ENCODE peak calls at places on chromosomes 13 and 19, in ten cellular contexts. O, D, I, F, C, J, B, Q, W and R are unnamed samples.

GRCh38 chr13:107339209-107339608 is 771.3 kb upstream of the ARGLU1 start:
- DNase-seq in B (no peak), J (no peak), W (no peak), F (no peak), I (no peak), C (no peak), O (no peak), Q (no peak), D (no peak), R (no peak)

GRCh38 chr19:43595605-43595998 is 332 bp downstream of the IRGQ start:
- DNase-seq in C (no peak), Q (no peak), F (no peak), J (peak; percentile 33), W (no peak), O (no peak), B (no peak), D (no peak), I (no peak), R (no peak)

GRCh38 chr13:102903659-102904407 is 58.0 kb downstream of the ERCC5 start:
- DNase-seq in I (no peak), Q (no peak), F (peak; percentile 52), C (no peak), B (peak; percentile 36), W (no peak), O (no peak), D (no peak), J (peak; percentile 28), R (peak; percentile 20)

GRCh38 chr13:43894438-43894837 is 14.7 kb downstream of the LACC1 start:
- DNase-seq in Q (no peak), I (no peak), W (no peak), C (no peak), D (no peak), B (no peak), F (peak; percentile 33), O (no peak), J (no peak), R (peak; percentile 8)

GRCh38 chr19:38862321-38863059 is 12.7 kb upstream of the HNRNPL start:
- DNase-seq in B (peak; percentile 92), F (no peak), W (no peak), Q (no peak), J (peak; percentile 1), C (no peak), O (peak; percentile 89), I (no peak), D (no peak), R (no peak)

GRCh38 chr13:96946709-96947311 is 47.5 kb downstream of the OXGR1 start:
- DNase-seq in C (no peak), D (no peak), F (no peak), I (no peak), O (no peak), Q (no peak), W (no peak), B (no peak), J (no peak), R (no peak)

GRCh38 chr13:23644527-23644926 is 74.3 kb downstream of the TNFRSF19 start:
- DNase-seq in Q (no peak), B (no peak), O (no peak), D (no peak), F (no peak), W (no peak), C (no peak), J (no peak), I (no peak), R (no peak)

GRCh38 chr19:5458420-5458819 is 3.2 kb downstream of the ZNRF4 start:
- DNase-seq in D (no peak), O (no peak), I (no peak), J (no peak), Q (no peak), F (no peak), B (no peak), W (no peak), C (no peak), R (no peak)